ENCODE peak calls at places on chromosomes 1 and 21, in four cellular contexts. One of them, this sample, is unnamed.

GRCh38 chr1:118842462-118843201 is 145.5 kb downstream of the TBX15 start:
- DNase-seq in CD8-positive, alpha-beta T cell: no peak
- DNase-seq in CD4-positive, CD25-positive, alpha-beta regulatory T cell: no peak
- DNase-seq in CD8-positive, alpha-beta memory T cell: no peak
- DNase-seq in this sample: no peak

GRCh38 chr1:232437510-232437909 is 192.4 kb downstream of the SIPA1L2 start:
- DNase-seq in CD8-positive, alpha-beta T cell: no peak
- DNase-seq in CD4-positive, CD25-positive, alpha-beta regulatory T cell: no peak
- DNase-seq in CD8-positive, alpha-beta memory T cell: no peak
- DNase-seq in this sample: no peak

GRCh38 chr1:61233121-61233659 is 150.8 kb downstream of the NFIA start:
- DNase-seq in CD8-positive, alpha-beta memory T cell: no peak
- DNase-seq in CD8-positive, alpha-beta T cell: no peak
- DNase-seq in CD4-positive, CD25-positive, alpha-beta regulatory T cell: no peak
- DNase-seq in this sample: no peak

GRCh38 chr1:70627910-70628309 is 216.8 kb downstream of the CTH start:
- DNase-seq in CD8-positive, alpha-beta memory T cell: no peak
- DNase-seq in CD4-positive, CD25-positive, alpha-beta regulatory T cell: no peak
- DNase-seq in CD8-positive, alpha-beta T cell: no peak
- DNase-seq in this sample: no peak

GRCh38 chr1:221724931-221725605 is 16.8 kb downstream of the DUSP10 start:
- DNase-seq in CD4-positive, CD25-positive, alpha-beta regulatory T cell: peak; percentile 34
- DNase-seq in CD8-positive, alpha-beta memory T cell: no peak
- DNase-seq in CD8-positive, alpha-beta T cell: no peak
- DNase-seq in this sample: no peak

GRCh38 chr1:9198538-9199361 is 35.8 kb upstream of the H6PD start:
- DNase-seq in CD8-positive, alpha-beta T cell: no peak
- DNase-seq in CD4-positive, CD25-positive, alpha-beta regulatory T cell: no peak
- DNase-seq in CD8-positive, alpha-beta memory T cell: no peak
- DNase-seq in this sample: no peak

GRCh38 chr1:89302697-89303332 is 30.2 kb upstream of the GBP5 start:
- DNase-seq in CD8-positive, alpha-beta T cell: no peak
- DNase-seq in CD8-positive, alpha-beta memory T cell: no peak
- DNase-seq in CD4-positive, CD25-positive, alpha-beta regulatory T cell: no peak
- DNase-seq in this sample: no peak

GRCh38 chr1:58206749-58207148 is 339.8 kb downstream of the OMA1 start:
- DNase-seq in CD8-positive, alpha-beta memory T cell: no peak
- DNase-seq in CD4-positive, CD25-positive, alpha-beta regulatory T cell: no peak
- DNase-seq in CD8-positive, alpha-beta T cell: no peak
- DNase-seq in this sample: no peak

GRCh38 chr1:29415156-29415830 is 179.0 kb downstream of the PTPRU start:
- DNase-seq in CD4-positive, CD25-positive, alpha-beta regulatory T cell: no peak
- DNase-seq in CD8-positive, alpha-beta memory T cell: no peak
- DNase-seq in CD8-positive, alpha-beta T cell: no peak
- DNase-seq in this sample: peak; percentile 16

GRCh38 chr1:182174202-182174855 is 112.8 kb upstream of the ZNF648 start:
- DNase-seq in CD4-positive, CD25-positive, alpha-beta regulatory T cell: no peak
- DNase-seq in CD8-positive, alpha-beta memory T cell: no peak
- DNase-seq in CD8-positive, alpha-beta T cell: no peak
- DNase-seq in this sample: no peak

GRCh38 chr1:181134543-181135461 is 46.3 kb downstream of the IER5 start:
- DNase-seq in CD8-positive, alpha-beta T cell: no peak
- DNase-seq in CD8-positive, alpha-beta memory T cell: no peak
- DNase-seq in CD4-positive, CD25-positive, alpha-beta regulatory T cell: peak; percentile 80
- DNase-seq in this sample: peak; percentile 50

GRCh38 chr1:206685256-206685748 is 597 bp downstream of the MAPKAPK2 start:
- DNase-seq in CD8-positive, alpha-beta T cell: peak; percentile 49
- DNase-seq in CD4-positive, CD25-positive, alpha-beta regulatory T cell: peak; percentile 40
- DNase-seq in CD8-positive, alpha-beta memory T cell: no peak
- DNase-seq in this sample: peak; percentile 35

GRCh38 chr1:162305969-162306368 is 70.7 kb downstream of the SPATA46 start:
- DNase-seq in CD8-positive, alpha-beta T cell: no peak
- DNase-seq in CD4-positive, CD25-positive, alpha-beta regulatory T cell: no peak
- DNase-seq in CD8-positive, alpha-beta memory T cell: no peak
- DNase-seq in this sample: no peak

GRCh38 chr1:62687903-62688686 is at the start of gene DOCK7:
- DNase-seq in CD8-positive, alpha-beta memory T cell: peak; percentile 40
- DNase-seq in CD8-positive, alpha-beta T cell: peak; percentile 50
- DNase-seq in CD4-positive, CD25-positive, alpha-beta regulatory T cell: peak; percentile 68
- DNase-seq in this sample: peak; percentile 65

GRCh38 chr1:46983825-46984586 is 39.5 kb upstream of the CYP4X1 start:
- DNase-seq in CD4-positive, CD25-positive, alpha-beta regulatory T cell: no peak
- DNase-seq in CD8-positive, alpha-beta memory T cell: no peak
- DNase-seq in CD8-positive, alpha-beta T cell: no peak
- DNase-seq in this sample: no peak

GRCh38 chr1:32806910-32807523 is 10.1 kb downstream of the YARS1 start:
- DNase-seq in CD8-positive, alpha-beta memory T cell: no peak
- DNase-seq in CD4-positive, CD25-positive, alpha-beta regulatory T cell: no peak
- DNase-seq in CD8-positive, alpha-beta T cell: no peak
- DNase-seq in this sample: no peak

GRCh38 chr1:94698759-94699502 is 121.2 kb upstream of the SLC44A3 start:
- DNase-seq in CD4-positive, CD25-positive, alpha-beta regulatory T cell: no peak
- DNase-seq in CD8-positive, alpha-beta memory T cell: no peak
- DNase-seq in CD8-positive, alpha-beta T cell: no peak
- DNase-seq in this sample: no peak

GRCh38 chr1:85801520-85801919 is 93.3 kb upstream of the ZNHIT6 start:
- DNase-seq in CD4-positive, CD25-positive, alpha-beta regulatory T cell: no peak
- DNase-seq in CD8-positive, alpha-beta T cell: no peak
- DNase-seq in CD8-positive, alpha-beta memory T cell: no peak
- DNase-seq in this sample: no peak

GRCh38 chr1:180633092-180634045 is 1.5 kb downstream of the XPR1 start:
- DNase-seq in CD4-positive, CD25-positive, alpha-beta regulatory T cell: no peak
- DNase-seq in CD8-positive, alpha-beta memory T cell: no peak
- DNase-seq in CD8-positive, alpha-beta T cell: no peak
- DNase-seq in this sample: no peak

GRCh38 chr1:77370588-77371306 is 88.9 kb downstream of the AK5 start:
- DNase-seq in CD4-positive, CD25-positive, alpha-beta regulatory T cell: peak; percentile 26
- DNase-seq in CD8-positive, alpha-beta memory T cell: no peak
- DNase-seq in CD8-positive, alpha-beta T cell: no peak
- DNase-seq in this sample: no peak

GRCh38 chr1:227731696-227732585 is 3.2 kb downstream of the JMJD4 start:
- DNase-seq in CD8-positive, alpha-beta T cell: no peak
- DNase-seq in CD8-positive, alpha-beta memory T cell: no peak
- DNase-seq in CD4-positive, CD25-positive, alpha-beta regulatory T cell: no peak
- DNase-seq in this sample: no peak

GRCh38 chr21:25385912-25386474 is 221.3 kb downstream of the MRPL39 start:
- DNase-seq in CD4-positive, CD25-positive, alpha-beta regulatory T cell: peak; percentile 50
- DNase-seq in CD8-positive, alpha-beta T cell: no peak
- DNase-seq in CD8-positive, alpha-beta memory T cell: no peak
- DNase-seq in this sample: no peak

GRCh38 chr1:205326812-205327466 is 5.4 kb upstream of the NUAK2 start:
- DNase-seq in CD8-positive, alpha-beta T cell: no peak
- DNase-seq in CD8-positive, alpha-beta memory T cell: no peak
- DNase-seq in CD4-positive, CD25-positive, alpha-beta regulatory T cell: no peak
- DNase-seq in this sample: no peak

GRCh38 chr1:106952766-106953165 is 103.7 kb upstream of the PRMT6 start:
- DNase-seq in CD8-positive, alpha-beta T cell: no peak
- DNase-seq in CD8-positive, alpha-beta memory T cell: no peak
- DNase-seq in CD4-positive, CD25-positive, alpha-beta regulatory T cell: no peak
- DNase-seq in this sample: no peak

GRCh38 chr1:5901841-5902240 is 90.4 kb downstream of the NPHP4 start:
- DNase-seq in CD4-positive, CD25-positive, alpha-beta regulatory T cell: no peak
- DNase-seq in CD8-positive, alpha-beta T cell: no peak
- DNase-seq in CD8-positive, alpha-beta memory T cell: no peak
- DNase-seq in this sample: no peak

GRCh38 chr21:43609501-43610340 is 49.6 kb downstream of the HSF2BP start:
- DNase-seq in CD8-positive, alpha-beta T cell: no peak
- DNase-seq in CD8-positive, alpha-beta memory T cell: no peak
- DNase-seq in CD4-positive, CD25-positive, alpha-beta regulatory T cell: no peak
- DNase-seq in this sample: no peak

GRCh38 chr1:167401260-167401873 is 117.0 kb downstream of the CD247 start:
- DNase-seq in CD4-positive, CD25-positive, alpha-beta regulatory T cell: peak; percentile 76
- DNase-seq in CD8-positive, alpha-beta memory T cell: peak; percentile 40
- DNase-seq in CD8-positive, alpha-beta T cell: peak; percentile 51
- DNase-seq in this sample: peak; percentile 62

GRCh38 chr1:179090522-179090921 is 8.7 kb downstream of the TOR3A start:
- DNase-seq in CD4-positive, CD25-positive, alpha-beta regulatory T cell: no peak
- DNase-seq in CD8-positive, alpha-beta memory T cell: no peak
- DNase-seq in CD8-positive, alpha-beta T cell: no peak
- DNase-seq in this sample: no peak

GRCh38 chr1:179091691-179092165 is 9.9 kb downstream of the TOR3A start:
- DNase-seq in CD8-positive, alpha-beta memory T cell: no peak
- DNase-seq in CD4-positive, CD25-positive, alpha-beta regulatory T cell: no peak
- DNase-seq in CD8-positive, alpha-beta T cell: no peak
- DNase-seq in this sample: no peak

GRCh38 chr1:179089827-179090482 is 8.1 kb downstream of the TOR3A start:
- DNase-seq in CD4-positive, CD25-positive, alpha-beta regulatory T cell: no peak
- DNase-seq in CD8-positive, alpha-beta T cell: no peak
- DNase-seq in CD8-positive, alpha-beta memory T cell: no peak
- DNase-seq in this sample: no peak

GRCh38 chr1:179092896-179093461 is 11.1 kb downstream of the TOR3A start:
- DNase-seq in CD8-positive, alpha-beta memory T cell: no peak
- DNase-seq in CD4-positive, CD25-positive, alpha-beta regulatory T cell: no peak
- DNase-seq in CD8-positive, alpha-beta T cell: no peak
- DNase-seq in this sample: no peak

DNA sequence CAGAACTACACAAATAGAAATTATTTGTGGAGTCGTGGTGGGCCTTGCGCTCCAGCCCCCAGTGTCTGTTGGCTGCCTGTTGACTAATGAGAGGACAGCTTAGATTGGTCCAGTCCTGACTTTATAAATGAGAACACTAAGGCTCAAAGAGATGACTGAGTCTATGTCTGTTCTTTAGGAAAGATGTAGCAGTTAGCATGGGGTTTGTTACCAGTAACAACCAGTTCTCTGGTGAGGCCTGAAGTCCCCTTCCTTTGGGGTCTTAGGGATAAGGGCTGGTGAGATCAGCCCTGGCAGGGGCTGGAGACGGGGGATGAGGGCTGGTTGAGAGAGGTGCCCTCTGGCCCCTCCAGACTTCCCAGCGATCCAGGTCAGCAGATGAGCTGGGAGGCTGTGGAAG is 9.1 kb downstream of the TOR3A start:
- DNase-seq in CD8-positive, alpha-beta memory T cell: no peak
- DNase-seq in CD8-positive, alpha-beta T cell: no peak
- DNase-seq in CD4-positive, CD25-positive, alpha-beta regulatory T cell: no peak
- DNase-seq in this sample: no peak
- H3K36me3 ChIP-seq in CD8-positive, alpha-beta memory T cell: peaks cover 28% of the 10 kb centered on the region
- H3K36me3 ChIP-seq in CD8-positive, alpha-beta T cell: peaks cover 18% of the 10 kb centered on the region
- H3K36me3 ChIP-seq in CD4-positive, CD25-positive, alpha-beta regulatory T cell: peaks cover 58% of the 10 kb centered on the region
- H3K36me3 ChIP-seq in this sample: peaks cover 94% of the 10 kb centered on the region

GRCh38 chr1:212862111-212862690 is 4.1 kb downstream of the FLVCR1 start:
- DNase-seq in CD8-positive, alpha-beta T cell: no peak
- DNase-seq in CD8-positive, alpha-beta memory T cell: no peak
- DNase-seq in CD4-positive, CD25-positive, alpha-beta regulatory T cell: no peak
- DNase-seq in this sample: no peak
- H3K36me3 ChIP-seq in CD8-positive, alpha-beta T cell: no peaks in the 10 kb centered on the region
- H3K36me3 ChIP-seq in CD8-positive, alpha-beta memory T cell: no peaks in the 10 kb centered on the region
- H3K36me3 ChIP-seq in CD4-positive, CD25-positive, alpha-beta regulatory T cell: peaks cover 4% of the 10 kb centered on the region
- H3K36me3 ChIP-seq in this sample: peaks cover 32% of the 10 kb centered on the region

GRCh38 chr1:203308205-203309114 is 3.1 kb downstream of the BTG2 start:
- DNase-seq in CD4-positive, CD25-positive, alpha-beta regulatory T cell: no peak
- DNase-seq in CD8-positive, alpha-beta memory T cell: peak; percentile 13
- DNase-seq in CD8-positive, alpha-beta T cell: no peak
- DNase-seq in this sample: no peak

GRCh38 chr1:203306089-203306969 is 1.0 kb downstream of the BTG2 start:
- DNase-seq in CD8-positive, alpha-beta T cell: peak; percentile 49
- DNase-seq in CD4-positive, CD25-positive, alpha-beta regulatory T cell: peak; percentile 66
- DNase-seq in CD8-positive, alpha-beta memory T cell: peak; percentile 29
- DNase-seq in this sample: peak; percentile 33

GRCh38 chr1:203309115-203309429 is 3.8 kb downstream of the BTG2 start:
- DNase-seq in CD8-positive, alpha-beta T cell: no peak
- DNase-seq in CD8-positive, alpha-beta memory T cell: no peak
- DNase-seq in CD4-positive, CD25-positive, alpha-beta regulatory T cell: peak; percentile 19
- DNase-seq in this sample: no peak

GRCh38 chr1:203306970-203307541 is 1.7 kb downstream of the BTG2 start:
- DNase-seq in CD8-positive, alpha-beta memory T cell: peak; percentile 34
- DNase-seq in CD4-positive, CD25-positive, alpha-beta regulatory T cell: peak; percentile 72
- DNase-seq in CD8-positive, alpha-beta T cell: peak; percentile 55
- DNase-seq in this sample: no peak

GRCh38 chr1:203307690-203308126 is 2.4 kb downstream of the BTG2 start:
- DNase-seq in CD8-positive, alpha-beta memory T cell: peak; percentile 12
- DNase-seq in CD8-positive, alpha-beta T cell: no peak
- DNase-seq in CD4-positive, CD25-positive, alpha-beta regulatory T cell: no peak
- DNase-seq in this sample: no peak
- H3K36me3 ChIP-seq in CD8-positive, alpha-beta memory T cell: peaks cover 46% of the 10 kb centered on the region
- H3K36me3 ChIP-seq in CD8-positive, alpha-beta T cell: peaks cover 31% of the 10 kb centered on the region
- H3K36me3 ChIP-seq in CD4-positive, CD25-positive, alpha-beta regulatory T cell: peaks cover 47% of the 10 kb centered on the region
- H3K36me3 ChIP-seq in this sample: peaks cover 35% of the 10 kb centered on the region

GRCh38 chr1:11919621-11920020 is 6.6 kb downstream of the KIAA2013 start:
- DNase-seq in CD4-positive, CD25-positive, alpha-beta regulatory T cell: no peak
- DNase-seq in CD8-positive, alpha-beta memory T cell: no peak
- DNase-seq in CD8-positive, alpha-beta T cell: no peak
- DNase-seq in this sample: no peak
- H3K36me3 ChIP-seq in CD4-positive, CD25-positive, alpha-beta regulatory T cell: peaks cover 48% of the 10 kb centered on the region
- H3K36me3 ChIP-seq in CD8-positive, alpha-beta memory T cell: peaks cover 25% of the 10 kb centered on the region
- H3K36me3 ChIP-seq in CD8-positive, alpha-beta T cell: peaks cover 21% of the 10 kb centered on the region
- H3K36me3 ChIP-seq in this sample: peaks cover 67% of the 10 kb centered on the region

DNA sequence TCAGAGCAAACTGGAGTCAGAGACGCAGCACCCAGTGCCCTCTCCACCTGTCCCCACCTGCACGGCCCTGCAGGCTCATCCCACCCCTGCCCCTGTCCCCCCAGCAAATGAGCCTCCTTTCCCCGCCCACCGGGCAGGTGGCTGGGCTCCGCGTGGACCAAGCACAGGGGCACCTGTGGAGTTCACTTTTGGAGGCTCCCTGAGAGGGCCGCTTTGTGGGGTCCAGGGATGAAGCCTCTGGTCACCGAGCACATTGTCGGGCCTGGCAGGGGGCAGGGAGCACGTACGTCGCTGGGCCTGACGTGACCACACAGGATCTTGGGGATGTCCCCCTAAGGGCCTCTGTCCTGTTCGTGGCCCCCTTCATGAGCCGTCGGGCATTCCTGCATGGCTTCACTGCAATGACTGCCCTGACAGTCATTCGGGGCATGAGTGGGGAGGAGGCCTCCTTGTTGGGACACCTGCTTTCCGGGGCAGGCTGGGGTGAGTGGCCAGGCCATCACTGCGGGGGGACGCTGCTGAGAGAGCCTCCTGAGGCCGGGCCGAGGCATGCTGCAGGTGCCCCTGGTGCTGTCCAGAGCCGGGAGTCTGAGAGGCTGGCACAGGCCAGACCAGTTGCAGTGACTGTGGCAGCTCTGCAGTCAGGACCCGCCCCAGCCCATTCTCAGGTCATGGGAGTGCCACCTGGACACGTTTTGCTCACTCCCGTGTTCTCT is 19.7 kb downstream of the SLX9 start:
- DNase-seq in CD8-positive, alpha-beta memory T cell: no peak
- DNase-seq in CD4-positive, CD25-positive, alpha-beta regulatory T cell: no peak
- DNase-seq in CD8-positive, alpha-beta T cell: no peak
- DNase-seq in this sample: no peak
- H3K36me3 ChIP-seq in CD8-positive, alpha-beta memory T cell: peaks cover 10% of the 10 kb centered on the region
- H3K36me3 ChIP-seq in CD4-positive, CD25-positive, alpha-beta regulatory T cell: peaks cover 24% of the 10 kb centered on the region
- H3K36me3 ChIP-seq in CD8-positive, alpha-beta T cell: peaks cover 6% of the 10 kb centered on the region
- H3K36me3 ChIP-seq in this sample: peaks cover 89% of the 10 kb centered on the region